ENCODE peak calls at places on chromosomes 13 and 19, in seven cellular contexts. I is effector CD4-positive, alpha-beta T cell; K is neuronal stem cell; U is EH; M is ascending aorta; S is HCEC 1CT; R is left colon. B is an unnamed sample.

GRCh38 chr19:13208964-13209796 is 59.0 kb downstream of the IER2 start:
- DNase-seq in I (no peak), K (no peak), U (no peak), M (no peak), S (no peak), R (no peak), B (no peak)

GRCh38 chr19:50044922-50045321 is 19.1 kb downstream of the ZNF473 start:
- DNase-seq in I (no peak), K (no peak), U (no peak), M (no peak), S (no peak), R (no peak), B (no peak)

GRCh38 chr13:111539791-111540446 is 219.5 kb downstream of the TEX29 start:
- DNase-seq in I (no peak), K (no peak), U (no peak), M (no peak), S (no peak), R (no peak), B (no peak)

GRCh38 chr19:7507884-7508283 is 8.0 kb upstream of the ZNF358 start:
- DNase-seq in I (no peak), K (no peak), U (peak; percentile 93), M (peak; percentile 60), S (peak; percentile 91), R (peak; percentile 76), B (peak; percentile 94)

GRCh38 chr13:114101325-114101821 is 31.1 kb downstream of the RASA3 start:
- DNase-seq in I (no peak), K (no peak), U (no peak), M (no peak), S (no peak), R (peak; percentile 26), B (no peak)

GRCh38 chr13:99830931-99831330 is 140.6 kb downstream of the ZIC5 start:
- DNase-seq in I (no peak), K (no peak), U (no peak), M (no peak), S (no peak), R (no peak), B (no peak)

GRCh38 chr19:16185925-16186234 is 670 bp downstream of the FAM32A start:
- DNase-seq in I (peak; percentile 25), K (no peak), U (no peak), M (no peak), S (peak; percentile 18), R (no peak), B (peak; percentile 64)

GRCh38 chr19:10033614-10034013 is 20.3 kb downstream of the RDH8 start:
- DNase-seq in I (no peak), K (no peak), U (no peak), M (no peak), S (no peak), R (no peak), B (no peak)

GRCh38 chr19:18292810-18293641 is 11.6 kb upstream of the JUND start:
- DNase-seq in I (no peak), K (peak; percentile 82), U (peak; percentile 82), M (peak; percentile 49), S (peak; percentile 80), R (peak; percentile 81), B (peak; percentile 85)

GRCh38 chr19:3607398-3608078 is 863 bp upstream of the TBXA2R start:
- DNase-seq in I (no peak), K (no peak), U (peak; percentile 34), M (no peak), S (peak; percentile 19), R (no peak), B (no peak)

GRCh38 chr19:22144394-22144793 is 52.4 kb downstream of the ZNF676 start:
- DNase-seq in I (no peak), K (peak; percentile 9), U (no peak), M (no peak), S (peak; percentile 9), R (no peak), B (peak; percentile 8)

GRCh38 chr13:111528513-111528912 is 208.1 kb downstream of the TEX29 start:
- DNase-seq in I (no peak), K (no peak), U (no peak), M (no peak), S (no peak), R (no peak), B (no peak)

GRCh38 chr19:15810335-15810734 is 5.1 kb downstream of the OR10H1 start:
- DNase-seq in I (no peak), K (no peak), U (no peak), M (no peak), S (no peak), R (peak; percentile 43), B (peak; percentile 56)

GRCh38 chr13:62387642-62388041 is 972.0 kb upstream of the PCDH20 start:
- DNase-seq in I (no peak), K (no peak), U (no peak), M (no peak), S (no peak), R (no peak), B (peak; percentile 49)

B was measured in RKO.